ENCODE peak calls at places on chromosome 13, in five cellular contexts. F is GM23338, J is pancreas, A is ovary, Q is neural progenitor cell. S is an unnamed sample. For H3K36me3 and H3K27me3, the result is how much of the 10 kb centered on the place peaks cover.

GRCh38 chr13:30737511-30738342 is 2.4 kb downstream of the ALOX5AP start:
- DNase-seq in F (no peak), J (no peak), A (no peak), Q (no peak), S (peak)

GRCh38 chr13:35499131-35500051 is 22.9 kb upstream of the MAB21L1 start:
- DNase-seq in F (no peak), J (no peak), A (no peak), Q (peak), S (no peak)

GRCh38 chr13:70203661-70204229 is 95.5 kb upstream of the KLHL1 start:
- DNase-seq in F (peak), J (no peak), A (no peak), Q (peak), S (no peak)

GRCh38 chr13:112831801-112832200 is 137.2 kb upstream of the MCF2L start:
- DNase-seq in F (no peak), J (no peak), A (no peak), Q (no peak), S (no peak)

GRCh38 chr13:75587679-75588078 is 38.1 kb downstream of the UCHL3 start:
- DNase-seq in F (peak), J (no peak), A (no peak), Q (peak), S (no peak)

GRCh38 chr13:102710261-102710679 is 15.4 kb upstream of the METTL21C start:
- DNase-seq in F (no peak), J (no peak), A (no peak), Q (no peak), S (no peak)

GRCh38 chr13:29978211-29978610 is 127.8 kb upstream of the UBL3 start:
- DNase-seq in F (no peak), J (no peak), A (no peak), Q (no peak), S (no peak)

GRCh38 chr13:40973409-40973808 is 45.7 kb downstream of the ELF1 start:
- DNase-seq in F (no peak), J (no peak), A (no peak), Q (no peak), S (no peak)

GRCh38 chr13:39451860-39452301 is 151.1 kb downstream of the LHFPL6 start:
- DNase-seq in F (no peak), J (peak), A (peak), Q (no peak), S (peak)

GRCh38 chr13:101556676-101557121 is 104.2 kb downstream of the ITGBL1 start:
- DNase-seq in F (no peak), J (no peak), A (no peak), Q (no peak), S (no peak)

GRCh38 chr13:23699271-23699670 is 129.1 kb downstream of the TNFRSF19 start:
- DNase-seq in F (no peak), J (no peak), A (no peak), Q (no peak), S (no peak)

GRCh38 chr13:45548281-45548680 is 67.3 kb downstream of the ERICH6B start:
- DNase-seq in F (peak), J (no peak), A (no peak), Q (no peak), S (no peak)

GRCh38 chr13:32284927-32285632 is 30.1 kb downstream of the ZAR1L start:
- DNase-seq in F (no peak), J (no peak), A (no peak), Q (peak), S (no peak)

GRCh38 chr13:75473472-75473871 is 8.5 kb downstream of the TBC1D4 start:
- DNase-seq in F (no peak), J (no peak), A (no peak), Q (no peak), S (no peak)

GRCh38 chr13:40206241-40207109 is 460.0 kb downstream of the FOXO1 start:
- DNase-seq in F (no peak), J (peak), A (no peak), Q (no peak), S (no peak)

GRCh38 chr13:45370922-45371406 is 30.0 kb upstream of the TPT1 start:
- DNase-seq in F (peak), J (peak), A (peak), Q (peak), S (peak)

GRCh38 chr13:66974889-66975288 is 255.2 kb downstream of the PCDH9 start:
- DNase-seq in F (no peak), J (no peak), A (no peak), Q (no peak), S (no peak)

GRCh38 chr13:46211521-46212351 is at the start of gene LRRC63:
- DNase-seq in F (peak), J (peak), A (peak), Q (peak), S (peak)

GRCh38 chr13:103325675-103326074 is 259.5 kb upstream of the SLC10A2 start:
- DNase-seq in F (peak), J (no peak), A (no peak), Q (peak), S (no peak)

GRCh38 chr13:71626396-71626795 is 240.6 kb downstream of the DACH1 start:
- DNase-seq in F (no peak), J (no peak), A (no peak), Q (no peak), S (no peak)

GRCh38 chr13:40692946-40693345 is 26.5 kb upstream of the FOXO1 start:
- DNase-seq in F (no peak), J (no peak), A (no peak), Q (no peak), S (no peak)

GRCh38 chr13:84994582-84994981 is 804.6 kb downstream of the SLITRK6 start:
- DNase-seq in F (no peak), J (no peak), A (no peak), Q (no peak), S (no peak)

GRCh38 chr13:33277946-33278345 is 7.6 kb downstream of the STARD13 start:
- DNase-seq in F (no peak), J (no peak), A (no peak), Q (no peak), S (no peak)

GRCh38 chr13:95437561-95437960 is 115.0 kb upstream of the CLDN10 start:
- DNase-seq in F (no peak), J (no peak), A (no peak), Q (no peak), S (no peak)

GRCh38 chr13:51397262-51397933 is 55.4 kb downstream of the INTS6 start:
- DNase-seq in F (peak), J (no peak), A (no peak), Q (peak), S (no peak)

GRCh38 chr13:109764474-109765292 is 21.7 kb downstream of the IRS2 start:
- DNase-seq in F (peak), J (no peak), A (no peak), Q (peak), S (no peak)
- TF ChIP-seq CTCF in F (no peak), J (no peak), A (no peak), Q (peak), S (peak)

GRCh38 chr13:28387740-28388501 is 107.0 kb downstream of the FLT1 start:
- DNase-seq in F (no peak), J (no peak), A (no peak), Q (no peak), S (no peak)
- H3K36me3 ChIP-seq in F (under half), J (under half), A (under half), Q (under half), S (under half)

GRCh38 chr13:72652681-72653080 is 74.7 kb downstream of the MZT1 start:
- DNase-seq in F (no peak), J (no peak), A (no peak), Q (no peak), S (no peak)

GRCh38 chr13:72645521-72645920 is 81.9 kb downstream of the MZT1 start:
- DNase-seq in F (no peak), J (no peak), A (no peak), Q (no peak), S (no peak)

GRCh38 chr13:72643339-72643989 is 84.0 kb downstream of the MZT1 start:
- DNase-seq in F (peak), J (no peak), A (no peak), Q (peak), S (no peak)

GRCh38 chr13:72651196-72651595 is 76.2 kb downstream of the MZT1 start:
- DNase-seq in F (peak), J (no peak), A (no peak), Q (peak), S (no peak)

DNA sequence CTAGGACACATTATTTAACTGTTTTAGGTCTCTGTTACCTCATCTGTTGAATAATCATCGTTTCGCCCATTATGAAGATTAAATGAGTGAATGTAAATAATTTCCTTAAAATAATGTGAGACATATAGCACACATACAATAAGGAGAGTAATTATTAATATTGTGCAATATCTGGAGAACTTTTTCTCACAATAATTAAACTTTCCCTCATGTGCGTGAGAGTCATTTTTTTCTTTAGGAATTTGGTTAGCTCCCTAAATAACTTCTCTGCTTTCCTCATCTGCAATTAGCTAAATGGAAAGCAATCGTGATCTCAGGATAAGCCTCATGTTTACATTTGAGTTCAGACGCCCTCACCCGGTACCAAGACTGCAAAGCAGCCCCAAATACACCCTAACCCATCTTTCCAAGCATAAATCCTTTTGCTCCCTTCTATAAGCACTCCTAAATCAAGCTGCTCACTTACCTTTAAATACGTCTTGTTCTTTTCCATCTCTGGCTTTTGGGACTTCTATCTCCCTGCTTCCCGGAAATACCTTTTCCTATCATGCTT is 78.8 kb downstream of the MZT1 start:
- DNase-seq in F (peak), J (no peak), A (no peak), Q (peak), S (no peak)
- H3K27me3 ChIP-seq in F (under half), J (under half), A (under half), Q (under half), S (under half)

GRCh38 chr13:81872581-81872980 is 1531.7 kb upstream of the SPRY2 start:
- DNase-seq in F (peak), J (no peak), A (no peak), Q (peak), S (no peak)
- TF ChIP-seq CTCF in F (peak), J (peak), A (no peak), Q (peak), S (no peak)

DNA sequence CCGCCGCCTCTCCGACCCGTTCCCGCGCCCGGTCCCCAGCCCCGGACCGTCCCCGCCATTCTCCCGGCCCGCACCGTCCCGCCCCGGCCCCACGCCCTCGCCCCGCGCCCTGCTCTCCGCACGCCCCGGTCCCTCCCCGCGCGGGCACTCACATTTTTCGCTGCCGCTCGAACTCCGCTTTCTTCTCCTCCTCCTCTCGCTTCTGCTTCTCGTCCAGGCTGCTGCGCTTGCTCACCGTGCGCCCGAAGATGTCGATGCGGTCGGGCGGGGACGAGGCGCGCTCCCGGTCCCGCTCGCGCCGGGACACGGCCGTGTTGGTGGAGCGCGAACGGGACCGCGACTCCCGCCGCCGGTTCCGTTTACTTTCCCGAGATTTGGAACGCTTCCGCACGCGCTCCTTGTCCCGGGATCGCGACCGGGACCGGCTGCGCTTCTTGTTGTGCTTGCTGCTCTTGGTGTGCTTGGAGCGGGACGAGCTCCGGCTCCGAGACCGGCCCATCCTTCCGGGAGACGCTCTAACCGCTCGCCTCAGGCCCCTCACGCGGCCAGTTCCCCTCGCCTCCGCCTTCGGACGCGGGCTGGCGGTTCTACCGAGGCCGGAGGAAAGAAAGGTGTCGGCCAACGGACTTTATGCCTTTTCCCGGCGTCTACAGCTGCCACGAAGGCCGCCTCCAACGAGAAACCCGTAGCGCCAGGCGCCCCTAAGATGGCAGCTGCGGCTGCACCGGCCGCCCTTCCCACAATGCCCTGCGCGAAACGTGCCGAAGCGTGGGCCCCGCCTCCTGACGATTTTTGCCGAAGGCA is at the start of gene ARGLU1:
- DNase-seq in F (peak), J (peak), A (peak), Q (peak), S (peak)
- H3K36me3 ChIP-seq in F (under half), J (under half), A (under half), Q (under half), S (under half)

GRCh38 chr13:27928805-27929753 is 9.3 kb downstream of the PDX1 start:
- DNase-seq in F (peak), J (no peak), A (no peak), Q (no peak), S (no peak)

GRCh38 chr13:27929868-27930267 is 10.1 kb downstream of the PDX1 start:
- DNase-seq in F (no peak), J (no peak), A (no peak), Q (no peak), S (no peak)

GRCh38 chr13:27926644-27927434 is 7.0 kb downstream of the PDX1 start:
- DNase-seq in F (peak), J (no peak), A (no peak), Q (peak), S (no peak)

GRCh38 chr13:27927444-27928352 is 7.9 kb downstream of the PDX1 start:
- DNase-seq in F (peak), J (no peak), A (no peak), Q (peak), S (no peak)

DNA sequence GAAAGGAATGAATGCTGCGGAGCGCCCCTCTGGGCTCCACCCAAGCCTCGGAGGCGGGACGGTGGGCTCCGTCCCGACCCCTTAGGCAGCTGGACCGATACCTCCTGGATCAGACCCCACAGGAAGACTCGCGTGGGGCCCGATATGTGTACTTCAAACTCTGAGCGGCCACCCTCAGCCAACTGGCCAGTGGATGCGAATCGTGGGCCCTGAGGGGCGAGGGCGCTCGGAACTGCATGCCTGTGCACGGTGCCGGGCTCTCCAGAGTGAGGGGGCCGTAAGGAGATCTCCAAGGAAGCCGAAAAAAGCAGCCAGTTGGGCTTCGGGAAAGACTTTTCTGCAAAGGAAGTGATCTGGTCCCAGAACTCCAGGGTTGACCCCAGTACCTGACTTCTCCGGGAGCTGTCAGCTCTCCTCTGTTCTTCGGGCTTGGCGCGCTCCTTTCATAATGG is 8.6 kb downstream of the PDX1 start:
- DNase-seq in F (peak), J (no peak), A (no peak), Q (no peak), S (no peak)
- H3K27me3 ChIP-seq in F (half or more), J (under half), A (under half), Q (half or more), S (under half)

GRCh38 chr13:98771838-98772611 is 19.6 kb upstream of the SLC15A1 start:
- DNase-seq in F (no peak), J (peak), A (no peak), Q (no peak), S (no peak)

GRCh38 chr13:98775386-98775785 is 22.9 kb upstream of the SLC15A1 start:
- DNase-seq in F (no peak), J (no peak), A (no peak), Q (no peak), S (no peak)

GRCh38 chr13:98773921-98774320 is 21.4 kb upstream of the SLC15A1 start:
- DNase-seq in F (no peak), J (no peak), A (no peak), Q (no peak), S (no peak)

GRCh38 chr13:98774776-98775175 is 22.3 kb upstream of the SLC15A1 start:
- DNase-seq in F (no peak), J (no peak), A (no peak), Q (no peak), S (no peak)

GRCh38 chr13:98773053-98773452 is 20.6 kb upstream of the SLC15A1 start:
- DNase-seq in F (peak), J (no peak), A (no peak), Q (no peak), S (no peak)
- TF ChIP-seq CTCF in F (peak), J (no peak), A (no peak), Q (peak), S (peak)

GRCh38 chr13:49140910-49141611 is 79.1 kb upstream of the MLNR start:
- DNase-seq in F (no peak), J (no peak), A (no peak), Q (no peak), S (no peak)
- H3K36me3 ChIP-seq in F (under half), J (under half), A (under half), Q (under half), S (under half)

GRCh38 chr13:27959976-27960361 is 9.1 kb downstream of the CDX2 start:
- DNase-seq in F (no peak), J (no peak), A (no peak), Q (no peak), S (no peak)
- H3K27me3 ChIP-seq in F (half or more), J (under half), A (under half), Q (half or more), S (under half)

DNA sequence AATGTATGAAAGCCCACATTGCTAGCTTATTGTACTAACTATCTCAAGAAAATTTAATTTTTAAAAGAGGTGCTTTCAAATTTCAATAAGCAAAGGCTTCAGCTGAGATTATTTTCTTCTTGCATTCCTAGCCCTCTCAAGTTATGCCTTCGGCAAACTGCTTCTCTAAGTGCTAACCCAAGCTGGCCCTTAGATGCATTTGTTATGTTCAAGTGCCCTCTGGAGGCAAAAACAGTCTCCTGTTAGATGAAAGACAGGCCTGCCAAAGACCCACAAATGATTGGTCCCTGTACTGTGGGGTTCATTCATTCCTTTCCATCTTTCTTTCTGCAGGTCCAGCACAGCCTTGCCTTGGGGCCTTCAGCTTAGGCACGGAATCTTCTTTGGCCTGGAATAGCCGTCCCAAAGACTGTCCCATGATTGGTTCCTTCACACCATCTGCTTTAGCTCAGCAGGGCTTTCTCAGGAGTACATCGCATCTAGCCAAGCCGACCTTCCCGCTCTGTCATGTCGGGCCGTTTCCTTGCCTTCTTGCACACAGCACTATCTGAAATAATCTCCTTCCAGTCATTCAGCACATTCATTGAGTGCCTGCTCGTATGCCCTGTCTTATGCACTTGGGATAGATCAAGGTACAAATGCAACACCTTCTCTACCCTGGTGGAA is 26.4 kb upstream of the TPTE2 start:
- DNase-seq in F (peak), J (no peak), A (no peak), Q (no peak), S (peak)
- TF ChIP-seq CTCF in F (peak), J (peak), A (no peak), Q (peak), S (peak)

S was measured in GM06990.